ENCODE peak calls at places on chromosomes 7 and 10, in seven cellular contexts. One of them, this sample, is unnamed.

GRCh38 chr10:78407009-78407711 is 373.5 kb downstream of the RPS24 start:
- DNase-seq in fibroblast of the aortic adventitia: peak
- DNase-seq in body of pancreas: peak
- DNase-seq in transverse colon: peak
- DNase-seq in B cell: no peak
- DNase-seq in GM12864: peak
- DNase-seq in astrocyte: peak
- DNase-seq in this sample: peak

GRCh38 chr7:107147464-107148214 is 21.2 kb upstream of the HBP1 start:
- DNase-seq in B cell: no peak
- DNase-seq in fibroblast of the aortic adventitia: peak
- DNase-seq in body of pancreas: no peak
- DNase-seq in astrocyte: no peak
- DNase-seq in transverse colon: no peak
- DNase-seq in GM12864: no peak
- DNase-seq in this sample: peak

GRCh38 chr10:56586391-56586790 is 225.3 kb upstream of the ZWINT start:
- DNase-seq in GM12864: no peak
- DNase-seq in fibroblast of the aortic adventitia: no peak
- DNase-seq in B cell: no peak
- DNase-seq in transverse colon: no peak
- DNase-seq in body of pancreas: no peak
- DNase-seq in astrocyte: no peak
- DNase-seq in this sample: no peak

GRCh38 chr10:4678023-4678950 is 147.7 kb upstream of the AKR1E2 start:
- DNase-seq in GM12864: no peak
- DNase-seq in astrocyte: peak
- DNase-seq in fibroblast of the aortic adventitia: peak
- DNase-seq in body of pancreas: no peak
- DNase-seq in transverse colon: peak
- DNase-seq in B cell: no peak
- DNase-seq in this sample: no peak

GRCh38 chr10:62831346-62831745 is 15.2 kb upstream of the EGR2 start:
- DNase-seq in B cell: no peak
- DNase-seq in transverse colon: no peak
- DNase-seq in fibroblast of the aortic adventitia: peak
- DNase-seq in body of pancreas: no peak
- DNase-seq in GM12864: no peak
- DNase-seq in astrocyte: peak
- DNase-seq in this sample: no peak

GRCh38 chr7:36299223-36299760 is 90.4 kb upstream of the ANLN start:
- DNase-seq in transverse colon: no peak
- DNase-seq in fibroblast of the aortic adventitia: no peak
- DNase-seq in body of pancreas: no peak
- DNase-seq in GM12864: no peak
- DNase-seq in B cell: no peak
- DNase-seq in astrocyte: no peak
- DNase-seq in this sample: no peak

GRCh38 chr10:125020871-125021270 is 78.9 kb downstream of the ZRANB1 start:
- DNase-seq in body of pancreas: no peak
- DNase-seq in astrocyte: no peak
- DNase-seq in fibroblast of the aortic adventitia: no peak
- DNase-seq in B cell: no peak
- DNase-seq in transverse colon: no peak
- DNase-seq in GM12864: no peak
- DNase-seq in this sample: no peak

GRCh38 chr7:72710983-72711382 is 117.0 kb downstream of the TYW1B start:
- DNase-seq in B cell: no peak
- DNase-seq in body of pancreas: no peak
- DNase-seq in astrocyte: no peak
- DNase-seq in fibroblast of the aortic adventitia: no peak
- DNase-seq in transverse colon: no peak
- DNase-seq in GM12864: no peak
- DNase-seq in this sample: no peak

GRCh38 chr10:119403927-119404326 is 138.6 kb downstream of the RGS10 start:
- DNase-seq in body of pancreas: no peak
- DNase-seq in transverse colon: no peak
- DNase-seq in B cell: no peak
- DNase-seq in GM12864: no peak
- DNase-seq in fibroblast of the aortic adventitia: peak
- DNase-seq in astrocyte: no peak
- DNase-seq in this sample: no peak

GRCh38 chr10:121368347-121369025 is 229.8 kb downstream of the FGFR2 start:
- DNase-seq in fibroblast of the aortic adventitia: no peak
- DNase-seq in transverse colon: no peak
- DNase-seq in B cell: no peak
- DNase-seq in GM12864: no peak
- DNase-seq in astrocyte: no peak
- DNase-seq in body of pancreas: no peak
- DNase-seq in this sample: no peak

GRCh38 chr7:135802697-135803096 is 54.1 kb upstream of the FAM180A start:
- DNase-seq in B cell: no peak
- DNase-seq in astrocyte: no peak
- DNase-seq in transverse colon: no peak
- DNase-seq in fibroblast of the aortic adventitia: peak
- DNase-seq in GM12864: no peak
- DNase-seq in body of pancreas: no peak
- DNase-seq in this sample: no peak

GRCh38 chr7:116166167-116166566 is 44.2 kb upstream of the TES start:
- DNase-seq in GM12864: no peak
- DNase-seq in body of pancreas: no peak
- DNase-seq in B cell: no peak
- DNase-seq in fibroblast of the aortic adventitia: no peak
- DNase-seq in astrocyte: peak
- DNase-seq in transverse colon: no peak
- DNase-seq in this sample: no peak

GRCh38 chr10:89279449-89279869 is 22.4 kb upstream of the IFIT2 start:
- DNase-seq in B cell: no peak
- DNase-seq in transverse colon: no peak
- DNase-seq in body of pancreas: peak
- DNase-seq in GM12864: no peak
- DNase-seq in astrocyte: peak
- DNase-seq in fibroblast of the aortic adventitia: peak
- DNase-seq in this sample: no peak

GRCh38 chr10:95394161-95394880 is 103.5 kb upstream of the PDLIM1 start:
- DNase-seq in B cell: no peak
- DNase-seq in body of pancreas: no peak
- DNase-seq in fibroblast of the aortic adventitia: no peak
- DNase-seq in transverse colon: no peak
- DNase-seq in GM12864: peak
- DNase-seq in astrocyte: peak
- DNase-seq in this sample: peak

GRCh38 chr7:33719059-33719581 is 186.2 kb upstream of the BMPER start:
- DNase-seq in fibroblast of the aortic adventitia: peak
- DNase-seq in astrocyte: no peak
- DNase-seq in body of pancreas: no peak
- DNase-seq in B cell: no peak
- DNase-seq in GM12864: no peak
- DNase-seq in transverse colon: no peak
- DNase-seq in this sample: no peak

GRCh38 chr7:158187055-158187770 is 400.4 kb downstream of the PTPRN2 start:
- DNase-seq in GM12864: no peak
- DNase-seq in transverse colon: no peak
- DNase-seq in body of pancreas: no peak
- DNase-seq in fibroblast of the aortic adventitia: no peak
- DNase-seq in B cell: no peak
- DNase-seq in astrocyte: peak
- DNase-seq in this sample: no peak

GRCh38 chr7:107312418-107312817 is 143.6 kb downstream of the HBP1 start:
- DNase-seq in fibroblast of the aortic adventitia: peak
- DNase-seq in body of pancreas: no peak
- DNase-seq in B cell: no peak
- DNase-seq in GM12864: no peak
- DNase-seq in astrocyte: peak
- DNase-seq in transverse colon: no peak
- DNase-seq in this sample: no peak

GRCh38 chr7:128742206-128742605 is 3.0 kb downstream of the CALU start:
- DNase-seq in B cell: no peak
- DNase-seq in transverse colon: no peak
- DNase-seq in body of pancreas: no peak
- DNase-seq in fibroblast of the aortic adventitia: peak
- DNase-seq in astrocyte: peak
- DNase-seq in GM12864: no peak
- DNase-seq in this sample: no peak

GRCh38 chr10:124667425-124668130 is 76.6 kb downstream of the FAM53B start:
- DNase-seq in fibroblast of the aortic adventitia: no peak
- DNase-seq in astrocyte: no peak
- DNase-seq in transverse colon: peak
- DNase-seq in B cell: no peak
- DNase-seq in body of pancreas: no peak
- DNase-seq in GM12864: no peak
- DNase-seq in this sample: no peak

GRCh38 chr7:3436746-3437145 is 135.7 kb downstream of the SDK1 start:
- DNase-seq in body of pancreas: no peak
- DNase-seq in astrocyte: peak
- DNase-seq in fibroblast of the aortic adventitia: peak
- DNase-seq in GM12864: no peak
- DNase-seq in B cell: no peak
- DNase-seq in transverse colon: no peak
- DNase-seq in this sample: no peak

GRCh38 chr7:35624299-35625186 is 70.4 kb downstream of the HERPUD2 start:
- DNase-seq in GM12864: no peak
- DNase-seq in B cell: peak
- DNase-seq in astrocyte: no peak
- DNase-seq in body of pancreas: peak
- DNase-seq in fibroblast of the aortic adventitia: peak
- DNase-seq in transverse colon: no peak
- DNase-seq in this sample: peak

GRCh38 chr10:93917064-93917391 is 23.2 kb downstream of the SLC35G1 start:
- DNase-seq in B cell: no peak
- DNase-seq in transverse colon: no peak
- DNase-seq in body of pancreas: peak
- DNase-seq in astrocyte: no peak
- DNase-seq in GM12864: no peak
- DNase-seq in fibroblast of the aortic adventitia: no peak
- DNase-seq in this sample: no peak

GRCh38 chr7:47559306-47560220 is 22.3 kb downstream of the TNS3 start:
- DNase-seq in astrocyte: no peak
- DNase-seq in body of pancreas: no peak
- DNase-seq in fibroblast of the aortic adventitia: no peak
- DNase-seq in transverse colon: no peak
- DNase-seq in B cell: no peak
- DNase-seq in GM12864: no peak
- DNase-seq in this sample: no peak

GRCh38 chr7:116812905-116813304 is 49.5 kb upstream of the CAPZA2 start:
- DNase-seq in body of pancreas: no peak
- DNase-seq in B cell: no peak
- DNase-seq in GM12864: no peak
- DNase-seq in transverse colon: no peak
- DNase-seq in fibroblast of the aortic adventitia: no peak
- DNase-seq in astrocyte: no peak
- DNase-seq in this sample: no peak

GRCh38 chr7:30879139-30880089 is 32.2 kb upstream of the AQP1 start:
- DNase-seq in transverse colon: no peak
- DNase-seq in fibroblast of the aortic adventitia: no peak
- DNase-seq in body of pancreas: peak
- DNase-seq in B cell: no peak
- DNase-seq in astrocyte: no peak
- DNase-seq in GM12864: no peak
- DNase-seq in this sample: no peak
- TF ChIP-seq CTCF in transverse colon: no peak
- TF ChIP-seq CTCF in fibroblast of the aortic adventitia: no peak
- TF ChIP-seq CTCF in body of pancreas: no peak
- TF ChIP-seq CTCF in B cell: no peak
- TF ChIP-seq CTCF in astrocyte: no peak
- TF ChIP-seq CTCF in GM12864: no peak
- TF ChIP-seq CTCF in this sample: no peak

GRCh38 chr7:726084-726853 is at the start of gene DNAAF5:
- DNase-seq in astrocyte: peak
- DNase-seq in B cell: peak
- DNase-seq in transverse colon: peak
- DNase-seq in GM12864: peak
- DNase-seq in fibroblast of the aortic adventitia: peak
- DNase-seq in body of pancreas: peak
- DNase-seq in this sample: peak
- TF ChIP-seq CTCF in astrocyte: no peak
- TF ChIP-seq CTCF in B cell: no peak
- TF ChIP-seq CTCF in transverse colon: no peak
- TF ChIP-seq CTCF in GM12864: no peak
- TF ChIP-seq CTCF in fibroblast of the aortic adventitia: no peak
- TF ChIP-seq CTCF in body of pancreas: no peak
- TF ChIP-seq CTCF in this sample: no peak

GRCh38 chr7:127486654-127487053 is 94.1 kb upstream of the ZNF800 start:
- DNase-seq in astrocyte: no peak
- DNase-seq in fibroblast of the aortic adventitia: no peak
- DNase-seq in body of pancreas: no peak
- DNase-seq in B cell: no peak
- DNase-seq in transverse colon: no peak
- DNase-seq in GM12864: no peak
- DNase-seq in this sample: no peak
- TF ChIP-seq CTCF in astrocyte: no peak
- TF ChIP-seq CTCF in fibroblast of the aortic adventitia: no peak
- TF ChIP-seq CTCF in body of pancreas: no peak
- TF ChIP-seq CTCF in B cell: no peak
- TF ChIP-seq CTCF in transverse colon: no peak
- TF ChIP-seq CTCF in GM12864: peak
- TF ChIP-seq CTCF in this sample: no peak

GRCh38 chr7:88792361-88792760 is 3.2 kb downstream of the TEX47 start:
- DNase-seq in transverse colon: no peak
- DNase-seq in B cell: no peak
- DNase-seq in astrocyte: no peak
- DNase-seq in fibroblast of the aortic adventitia: no peak
- DNase-seq in GM12864: no peak
- DNase-seq in body of pancreas: no peak
- DNase-seq in this sample: no peak

GRCh38 chr7:88791891-88792290 is 3.6 kb downstream of the TEX47 start:
- DNase-seq in astrocyte: no peak
- DNase-seq in fibroblast of the aortic adventitia: no peak
- DNase-seq in body of pancreas: no peak
- DNase-seq in transverse colon: no peak
- DNase-seq in B cell: no peak
- DNase-seq in GM12864: no peak
- DNase-seq in this sample: no peak

GRCh38 chr7:88787777-88788176 is 7.8 kb downstream of the TEX47 start:
- DNase-seq in body of pancreas: no peak
- DNase-seq in fibroblast of the aortic adventitia: no peak
- DNase-seq in transverse colon: no peak
- DNase-seq in GM12864: no peak
- DNase-seq in astrocyte: no peak
- DNase-seq in B cell: no peak
- DNase-seq in this sample: no peak

GRCh38 chr7:88795553-88795952 is at the start of gene TEX47:
- DNase-seq in body of pancreas: no peak
- DNase-seq in fibroblast of the aortic adventitia: no peak
- DNase-seq in GM12864: no peak
- DNase-seq in B cell: no peak
- DNase-seq in transverse colon: no peak
- DNase-seq in astrocyte: no peak
- DNase-seq in this sample: no peak

DNA sequence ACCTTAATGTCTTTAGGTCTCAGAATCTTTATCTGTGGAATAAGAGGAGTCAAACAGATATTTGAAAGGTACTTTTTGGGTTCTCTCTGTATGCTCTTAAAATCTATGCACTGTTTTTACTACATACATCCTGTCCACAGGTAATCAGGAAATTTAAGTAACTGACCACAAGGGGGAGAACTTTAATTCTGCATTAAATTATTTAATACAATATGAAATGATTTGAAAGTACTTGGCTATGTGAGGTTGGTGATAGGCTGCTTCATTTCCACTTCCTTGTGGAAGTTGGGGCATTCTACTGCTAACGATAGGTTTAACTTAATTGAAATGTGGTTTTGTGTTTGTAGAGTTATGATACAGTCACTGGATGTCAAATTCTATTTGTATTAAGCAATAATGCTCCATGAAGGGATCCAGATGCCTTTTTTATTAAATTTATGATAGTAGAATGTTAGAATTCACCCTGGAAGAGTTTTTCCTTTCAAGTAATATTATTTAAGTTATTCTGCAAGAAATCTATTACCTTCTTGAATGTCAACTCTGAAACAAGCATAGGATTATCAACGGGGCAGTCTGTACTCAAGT is 6.0 kb downstream of the TEX47 start:
- DNase-seq in B cell: no peak
- DNase-seq in fibroblast of the aortic adventitia: peak
- DNase-seq in body of pancreas: no peak
- DNase-seq in astrocyte: peak
- DNase-seq in GM12864: no peak
- DNase-seq in transverse colon: no peak
- DNase-seq in this sample: no peak
- TF ChIP-seq CTCF in B cell: peak
- TF ChIP-seq CTCF in fibroblast of the aortic adventitia: peak
- TF ChIP-seq CTCF in body of pancreas: peak
- TF ChIP-seq CTCF in astrocyte: peak
- TF ChIP-seq CTCF in GM12864: peak
- TF ChIP-seq CTCF in transverse colon: peak
- TF ChIP-seq CTCF in this sample: peak

This sample was measured in GM10248.